ENCODE peak calls at places on chromosomes 13 and 19, in nine cellular contexts. O, X, D, Q, K, C, P, F and M are unnamed samples.

GRCh38 chr13:113951246-113951999 is 22.5 kb downstream of the C13orf46 start:
- DNase-seq in F (peak; percentile 91), X (peak; percentile 92), K (peak; percentile 23), C (peak; percentile 63), O (peak; percentile 93), Q (peak; percentile 85), D (peak; percentile 96), P (peak; percentile 78), M (peak; percentile 93)

GRCh38 chr19:3175761-3176714 is 2.5 kb upstream of the S1PR4 start:
- DNase-seq in F (peak; percentile 87), Q (no peak), C (peak; percentile 87), P (peak; percentile 33), O (no peak), D (no peak), K (no peak), X (peak; percentile 90), M (no peak)

GRCh38 chr19:14530005-14530348 is 583 bp downstream of the TECR start:
- DNase-seq in O (no peak), P (no peak), D (no peak), X (no peak), Q (no peak), F (peak; percentile 72), C (peak; percentile 48), K (no peak), M (no peak)

GRCh38 chr19:55257461-55258411 is 1.1 kb downstream of the PPP6R1 start:
- DNase-seq in D (no peak), C (no peak), F (no peak), O (no peak), X (no peak), P (no peak), Q (peak; percentile 59), K (no peak), M (no peak)

GRCh38 chr19:35114656-35115537 is 726 bp upstream of the FXYD3 start:
- DNase-seq in K (peak; percentile 43), F (peak; percentile 86), X (peak; percentile 80), O (peak; percentile 84), Q (peak; percentile 99), P (peak; percentile 93), C (peak; percentile 74), D (no peak), M (peak; percentile 88)

GRCh38 chr19:6059996-6060599 is 50.2 kb downstream of the RFX2 start:
- DNase-seq in O (no peak), D (no peak), C (no peak), F (peak; percentile 3), K (no peak), Q (no peak), X (no peak), P (no peak), M (no peak)

GRCh38 chr19:43639507-43640423 is at the start of gene CADM4:
- DNase-seq in P (no peak), K (no peak), Q (peak; percentile 66), D (no peak), C (no peak), O (peak; percentile 50), X (peak; percentile 43), F (peak; percentile 44), M (peak; percentile 69)

GRCh38 chr19:38304866-38305429 is 897 bp downstream of the C19orf33 start:
- DNase-seq in O (peak; percentile 53), D (no peak), K (peak; percentile 76), P (no peak), F (peak; percentile 94), C (peak; percentile 100), Q (peak; percentile 85), X (peak; percentile 93), M (no peak)

GRCh38 chr13:113804017-113804702 is 45.1 kb downstream of the TMEM255B start:
- DNase-seq in O (peak; percentile 15), F (no peak), Q (no peak), K (no peak), X (no peak), C (no peak), D (no peak), P (no peak), M (no peak)

GRCh38 chr13:46321494-46322225 is 65.4 kb downstream of the RUBCNL start:
- DNase-seq in Q (peak; percentile 59), F (peak; percentile 49), K (peak; percentile 18), X (peak; percentile 64), P (peak; percentile 61), O (no peak), C (peak; percentile 38), D (no peak), M (no peak)

GRCh38 chr13:100646030-100646673 is 28.4 kb downstream of the TMTC4 start:
- DNase-seq in D (no peak), Q (no peak), C (peak; percentile 33), K (peak; percentile 28), F (no peak), P (no peak), O (no peak), X (peak; percentile 36), M (no peak)

GRCh38 chr13:101018720-101019119 is 344.1 kb upstream of the TMTC4 start:
- DNase-seq in O (no peak), D (no peak), Q (no peak), P (no peak), K (no peak), F (no peak), C (peak; percentile 3), X (no peak), M (no peak)

GRCh38 chr19:10654610-10655456 is 687 bp downstream of the ILF3 start:
- DNase-seq in O (peak; percentile 80), F (peak; percentile 52), P (no peak), K (peak; percentile 47), Q (peak; percentile 89), D (no peak), C (peak; percentile 37), X (peak; percentile 35), M (peak; percentile 85)

GRCh38 chr19:18437481-18438330 is at the start of gene ISYNA1:
- DNase-seq in K (peak; percentile 14), D (no peak), P (no peak), O (peak; percentile 86), C (peak; percentile 69), F (peak; percentile 62), Q (peak; percentile 89), X (peak; percentile 62), M (no peak)
- H3K4me3 ChIP-seq in K (peak within 1 kb of the TSS; percentile 75), D (peak within 1 kb of the TSS; percentile 58), P (peak within 1 kb of the TSS; percentile 34), O (peak within 1 kb of the TSS; percentile 68), C (peak within 1 kb of the TSS; percentile 76), F (peak within 1 kb of the TSS; percentile 40), Q (peak within 1 kb of the TSS; percentile 70), X (peak within 1 kb of the TSS; percentile 76), M (peak within 1 kb of the TSS; percentile 52)

DNA sequence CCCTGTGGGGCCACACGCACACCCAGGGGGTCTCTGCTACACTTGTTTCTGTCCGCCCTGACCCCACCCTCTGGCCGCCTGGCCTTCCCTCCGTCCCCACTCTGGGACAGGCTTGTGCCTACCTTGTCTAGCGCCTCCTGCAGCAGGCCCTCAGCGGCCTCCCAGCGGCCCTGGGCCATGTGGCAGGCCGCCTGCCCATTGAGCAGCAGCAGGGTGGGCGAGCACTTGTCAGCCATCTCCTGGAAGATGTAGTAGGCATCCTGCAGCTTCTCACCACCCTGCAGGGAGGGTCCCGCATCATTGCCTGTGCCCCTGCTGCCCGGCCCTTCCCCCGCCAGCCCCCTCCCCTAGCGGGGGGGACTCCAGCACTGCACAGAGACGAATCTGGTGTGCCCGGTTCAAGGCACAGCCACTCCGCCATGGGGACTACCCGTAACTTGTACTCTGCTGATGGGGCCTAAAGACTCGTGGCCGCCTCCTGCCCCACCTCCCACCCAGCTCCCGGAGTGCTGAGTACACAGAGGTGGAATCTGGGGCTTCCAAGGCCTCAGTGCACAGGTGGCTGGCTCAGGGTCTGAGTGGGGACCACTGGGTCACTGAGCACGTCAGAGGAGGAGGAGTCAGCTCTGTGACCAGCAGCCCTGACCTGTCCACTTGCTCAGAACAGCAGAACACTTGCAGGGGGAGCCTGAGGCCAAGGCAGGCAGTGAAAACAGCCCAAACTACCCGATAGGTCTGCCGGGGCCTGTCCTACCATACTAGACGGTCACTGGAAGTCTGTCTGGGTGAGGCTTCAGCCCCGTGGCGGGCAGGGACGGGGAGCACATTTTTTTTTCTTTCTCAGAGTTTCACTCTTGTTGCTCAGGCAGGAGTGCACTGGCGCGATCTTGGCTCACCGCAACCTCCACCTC is 7.4 kb upstream of the CERS1 start:
- DNase-seq in Q (no peak), F (no peak), X (no peak), P (no peak), O (no peak), C (no peak), K (no peak), D (no peak), M (no peak)
- TF ChIP-seq EP300 in Q (no peak), F (no peak), X (no peak), P (no peak), O (no peak), C (no peak), K (no peak), D (no peak), M (no peak)

GRCh38 chr19:42249149-42249750 is 5.7 kb downstream of the ERF start:
- DNase-seq in D (no peak), P (no peak), X (no peak), O (peak; percentile 45), C (no peak), Q (no peak), K (no peak), F (no peak), M (no peak)

GRCh38 chr19:42248270-42249148 is 6.1 kb upstream of the GSK3A start:
- DNase-seq in O (peak; percentile 51), P (no peak), C (no peak), X (no peak), D (no peak), K (no peak), Q (no peak), F (no peak), M (no peak)

GRCh38 chr19:42247631-42248199 is 5.3 kb upstream of the GSK3A start:
- DNase-seq in Q (no peak), D (no peak), P (no peak), O (peak; percentile 50), K (no peak), X (no peak), C (no peak), F (no peak), M (no peak)

GRCh38 chr19:42246143-42246868 is 3.9 kb upstream of the GSK3A start:
- DNase-seq in O (peak; percentile 83), P (peak; percentile 63), K (no peak), Q (peak; percentile 77), X (peak; percentile 73), F (peak; percentile 74), D (peak; percentile 93), C (peak; percentile 85), M (peak; percentile 95)

DNA sequence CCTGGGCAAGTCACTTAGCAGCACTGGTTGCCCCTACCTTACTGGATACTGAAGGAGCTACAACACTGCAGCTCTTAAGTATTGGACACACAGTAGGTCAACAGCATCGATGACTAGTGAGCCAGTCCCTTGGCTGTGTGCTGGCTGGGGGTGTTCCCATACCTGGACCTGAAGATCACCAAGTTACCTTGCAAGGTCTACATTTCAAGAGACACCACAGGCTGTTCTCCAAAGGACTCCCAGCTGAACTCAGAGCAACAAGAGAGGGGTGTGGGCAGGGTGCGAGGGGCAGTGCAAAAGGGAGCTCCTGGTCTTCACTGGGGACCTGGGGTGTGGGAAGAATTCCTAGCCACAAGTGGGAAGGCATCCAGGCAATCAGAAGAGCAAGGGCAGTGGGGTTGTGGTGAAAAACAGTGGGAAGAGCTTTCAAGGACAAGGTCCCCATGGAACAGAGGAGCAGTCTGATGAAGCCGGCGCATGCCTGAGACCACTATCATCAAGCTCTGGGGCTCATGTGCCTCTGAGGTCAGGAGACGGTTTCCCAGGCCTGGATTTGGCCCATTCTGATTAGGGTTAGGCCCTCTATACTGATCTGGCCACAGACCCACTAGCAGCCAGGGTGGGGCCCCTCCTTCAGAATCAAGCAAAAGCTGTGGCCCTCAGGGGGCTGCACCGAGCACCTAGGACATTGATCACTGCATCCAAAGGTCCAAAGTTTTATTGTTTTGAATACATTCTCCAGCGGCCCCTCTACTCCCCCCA is 4.6 kb upstream of the GSK3A start:
- DNase-seq in O (peak; percentile 60), C (peak; percentile 44), K (no peak), D (peak; percentile 90), Q (no peak), F (no peak), X (no peak), P (no peak), M (no peak)
- TF ChIP-seq POLR2A in O (no peak), C (no peak), K (no peak), D (no peak), Q (peak; percentile 23), F (no peak), X (no peak), P (no peak), M (no peak)

GRCh38 chr19:57755031-57755430 is 8.4 kb downstream of the ZNF776 start:
- DNase-seq in X (no peak), O (no peak), K (no peak), Q (no peak), F (no peak), C (no peak), P (no peak), D (no peak), M (no peak)
- H3K4me3 ChIP-seq in X (no peak overlapping the region), O (no peak overlapping the region), K (no peak overlapping the region), Q (no peak overlapping the region), F (no peak overlapping the region), C (no peak overlapping the region), P (no peak overlapping the region), D (no peak overlapping the region), M (no peak overlapping the region)